ENCODE peak calls at places on chromosome 18, in seven cellular contexts. V is upper lobe of right lung, U is DND-41, X is neural progenitor cell, E is tibial artery, A is coronary artery, F is ascending aorta. K is an unnamed sample.

GRCh38 chr18:61216086-61216485 is 117.1 kb upstream of the CDH20 start:
- DNase-seq in V (no peak), U (no peak), X (no peak), E (no peak), A (no peak), F (no peak), K (no peak)

GRCh38 chr18:23683671-23684070 is 5.6 kb upstream of the LAMA3 start:
- DNase-seq in V (no peak), U (no peak), X (no peak), E (no peak), A (no peak), F (no peak), K (no peak)

GRCh38 chr18:45521777-45522176 is 93.5 kb upstream of the SLC14A2 start:
- DNase-seq in V (no peak), U (no peak), X (no peak), E (peak; percentile 76), A (peak; percentile 82), F (peak; percentile 95), K (peak; percentile 67)

GRCh38 chr18:55084546-55084945 is 125.3 kb upstream of the CCDC68 start:
- DNase-seq in V (no peak), U (no peak), X (no peak), E (no peak), A (no peak), F (no peak), K (no peak)

GRCh38 chr18:2970762-2971659 is 41.9 kb downstream of the LPIN2 start:
- DNase-seq in V (no peak), U (peak; percentile 72), X (no peak), E (no peak), A (no peak), F (no peak), K (no peak)

GRCh38 chr18:45749918-45750689 is 26.1 kb downstream of the SLC14A1 start:
- DNase-seq in V (no peak), U (no peak), X (no peak), E (no peak), A (no peak), F (no peak), K (no peak)

GRCh38 chr18:73908323-73908722 is 239.3 kb downstream of the FBXO15 start:
- DNase-seq in V (no peak), U (peak; percentile 35), X (peak; percentile 71), E (no peak), A (no peak), F (no peak), K (no peak)

GRCh38 chr18:49628993-49629795 is 67.3 kb downstream of the LIPG start:
- DNase-seq in V (no peak), U (no peak), X (no peak), E (no peak), A (peak; percentile 61), F (no peak), K (no peak)

GRCh38 chr18:21672868-21673267 is 31.7 kb downstream of the ABHD3 start:
- DNase-seq in V (no peak), U (no peak), X (no peak), E (no peak), A (no peak), F (peak; percentile 67), K (no peak)

GRCh38 chr18:58848685-58849084 is 16.0 kb upstream of the ZNF532 start:
- DNase-seq in V (no peak), U (no peak), X (no peak), E (no peak), A (no peak), F (no peak), K (no peak)

GRCh38 chr18:35122586-35123224 is 81.5 kb downstream of the MAPRE2 start:
- DNase-seq in V (no peak), U (peak; percentile 50), X (peak; percentile 66), E (no peak), A (no peak), F (no peak), K (no peak)

GRCh38 chr18:59902180-59902992 is 2.6 kb downstream of the PMAIP1 start:
- DNase-seq in V (no peak), U (no peak), X (no peak), E (no peak), A (no peak), F (no peak), K (no peak)

GRCh38 chr18:9468998-9469397 is 6.3 kb upstream of the RALBP1 start:
- DNase-seq in V (no peak), U (no peak), X (no peak), E (no peak), A (no peak), F (no peak), K (no peak)

DNA sequence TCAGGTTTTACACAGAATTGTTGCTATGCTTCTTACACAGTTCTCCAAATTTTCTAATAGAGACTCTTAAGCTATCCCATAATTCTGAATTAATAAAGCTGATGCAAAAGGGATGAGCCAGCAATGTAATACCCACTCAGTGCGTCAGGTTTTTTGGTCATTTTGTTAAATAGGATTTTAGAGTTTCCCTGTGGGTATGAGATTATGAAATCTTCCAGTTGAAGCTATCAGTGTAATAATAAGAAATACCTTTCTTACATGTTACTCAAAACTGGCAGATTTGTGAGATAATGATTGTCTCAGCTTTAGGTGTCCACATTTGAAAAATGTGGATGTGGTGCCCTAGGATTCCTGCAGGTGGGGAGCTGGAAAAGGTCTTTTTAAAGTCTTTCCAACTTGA is 44.5 kb downstream of the SOCS6 start:
- DNase-seq in V (no peak), U (no peak), X (no peak), E (no peak), A (no peak), F (no peak), K (no peak)
- H3K27ac ChIP-seq in V (no peak overlapping the region), U (no peak overlapping the region), X (no peak overlapping the region), E (no peak overlapping the region), A (no peak overlapping the region), F (peak overlapping the region; percentile 64), K (no peak overlapping the region)

GRCh38 chr18:8006979-8007378 is 439.9 kb downstream of the PTPRM start:
- DNase-seq in V (no peak), U (no peak), X (no peak), E (no peak), A (no peak), F (no peak), K (no peak)

GRCh38 chr18:8011906-8012305 is 444.8 kb downstream of the PTPRM start:
- DNase-seq in V (no peak), U (no peak), X (peak; percentile 17), E (no peak), A (no peak), F (no peak), K (no peak)
- TF ChIP-seq CTCF in V (no peak), U (no peak), X (peak; percentile 43), E (no peak), A (no peak), F (no peak), K (no peak)

DNA sequence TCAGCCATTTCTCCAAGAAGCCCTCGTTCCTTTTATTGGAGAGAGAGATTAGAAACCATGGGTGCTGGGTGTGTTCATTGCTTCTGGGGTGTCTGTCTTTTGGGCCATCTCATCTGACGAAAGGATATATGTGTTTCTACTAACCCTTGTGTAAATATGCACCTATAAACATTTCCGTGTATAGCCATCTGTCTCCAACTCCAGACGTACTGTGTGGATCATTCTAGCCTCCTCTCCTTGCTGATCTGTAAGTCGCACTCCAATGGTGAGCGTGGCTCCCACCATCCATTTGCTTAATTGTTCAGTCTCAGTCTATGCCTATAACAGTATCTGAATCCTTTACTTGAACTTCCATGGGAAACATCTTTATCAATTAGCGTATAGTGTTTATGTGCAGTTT is 1.8 kb downstream of the RBFA start:
- DNase-seq in V (no peak), U (no peak), X (no peak), E (no peak), A (no peak), F (no peak), K (no peak)
- H3K27ac ChIP-seq in V (no peak overlapping the region), U (no peak overlapping the region), X (no peak overlapping the region), E (no peak overlapping the region), A (no peak overlapping the region), F (no peak overlapping the region), K (no peak overlapping the region)

GRCh38 chr18:79680100-79680879 is 687 bp downstream of the CTDP1 start:
- DNase-seq in V (no peak), U (peak; percentile 58), X (peak; percentile 67), E (no peak), A (no peak), F (no peak), K (no peak)
- TF ChIP-seq CTCF in V (no peak), U (no peak), X (peak; percentile 31), E (no peak), A (no peak), F (no peak), K (no peak)

GRCh38 chr18:75168654-75169053 is 40.3 kb downstream of the PTGR3 start:
- DNase-seq in V (no peak), U (no peak), X (no peak), E (no peak), A (no peak), F (no peak), K (peak; percentile 47)
- H3K27ac ChIP-seq in V (no peak overlapping the region), U (no peak overlapping the region), X (no peak overlapping the region), E (no peak overlapping the region), A (no peak overlapping the region), F (no peak overlapping the region), K (peak overlapping the region; percentile 91)